ENCODE peak calls at places on chromosomes 5 and 9, in seven cellular contexts. D is uterus, O is M059J, V is mammary epithelial cell, E is endodermal cell, M is NCI-H226, Y is OCI-LY7. W is an unnamed sample.

GRCh38 chr5:148970228-148970627 is 92.6 kb downstream of the SH3TC2 start:
- DNase-seq in D (no peak), M (no peak), O (peak), Y (no peak), E (peak), V (no peak), W (peak)

GRCh38 chr9:6498982-6499381 is 86.0 kb downstream of the UHRF2 start:
- DNase-seq in V (peak), M (no peak), Y (no peak), O (no peak), D (no peak), E (no peak), W (no peak)

GRCh38 chr5:136435951-136436544 is 70.7 kb upstream of the TRPC7 start:
- DNase-seq in D (no peak), M (no peak), Y (no peak), O (peak), E (no peak), V (no peak), W (no peak)

GRCh38 chr9:116377179-116377790 is 223.7 kb downstream of the PAPPA start:
- DNase-seq in O (peak), V (peak), E (no peak), D (no peak), Y (no peak), M (peak), W (no peak)

GRCh38 chr9:112245126-112245525 is 70.0 kb upstream of the SUSD1 start:
- DNase-seq in Y (no peak), V (no peak), D (no peak), E (no peak), M (no peak), O (no peak), W (no peak)

GRCh38 chr5:28473531-28474107 is 1435.2 kb upstream of the CDH9 start:
- DNase-seq in E (no peak), Y (peak), V (peak), D (no peak), O (peak), M (peak), W (no peak)

GRCh38 chr9:121779381-121780117 is 128.1 kb downstream of the DAB2IP start:
- DNase-seq in D (peak), O (no peak), M (no peak), Y (no peak), V (no peak), E (no peak), W (no peak)

GRCh38 chr5:173859315-173860038 is 28.7 kb upstream of the CPEB4 start:
- DNase-seq in V (no peak), M (peak), Y (no peak), E (no peak), D (no peak), O (no peak), W (no peak)

GRCh38 chr9:101702257-101702656 is 36.2 kb downstream of the GRIN3A start:
- DNase-seq in M (no peak), O (no peak), Y (no peak), D (no peak), E (no peak), V (peak), W (no peak)